ENCODE peak calls at places on chromosomes 13 and 19, in four cellular contexts. I is RPMI8226, C is dorsolateral prefrontal cortex, Y is GM12891. M is an unnamed sample.

GRCh38 chr19:5804516-5805464 is at the start of gene NRTN:
- DNase-seq in I (peak), C (no peak), Y (peak), M (no peak)

GRCh38 chr19:9151367-9151766 is 11.2 kb downstream of the ZNF317 start:
- DNase-seq in I (no peak), C (no peak), Y (no peak), M (no peak)

GRCh38 chr13:23325191-23325590 is 108.3 kb downstream of the SACS start:
- DNase-seq in I (no peak), C (no peak), Y (no peak), M (no peak)

GRCh38 chr13:57045816-57046691 is 94.7 kb upstream of the PRR20A start:
- DNase-seq in I (no peak), C (no peak), Y (no peak), M (no peak)

GRCh38 chr19:38184815-38185214 is 39.2 kb downstream of the DPF1 start:
- DNase-seq in I (no peak), C (no peak), Y (no peak), M (no peak)

GRCh38 chr13:32032780-32033179 is 1.2 kb downstream of the FRY start:
- DNase-seq in I (no peak), C (no peak), Y (no peak), M (no peak)

GRCh38 chr19:932647-933552 is 7.1 kb downstream of the ARID3A start:
- DNase-seq in I (no peak), C (no peak), Y (no peak), M (no peak)

GRCh38 chr13:44403720-44404063 is 30.1 kb downstream of the SERP2 start:
- DNase-seq in I (no peak), C (no peak), Y (no peak), M (no peak)

GRCh38 chr13:47800593-47800992 is 200.5 kb downstream of the SUCLA2 start:
- DNase-seq in I (no peak), C (no peak), Y (no peak), M (no peak)

GRCh38 chr19:28929026-28929425 is 283.9 kb downstream of the UQCRFS1 start:
- DNase-seq in I (no peak), C (no peak), Y (no peak), M (no peak)

GRCh38 chr19:48123907-48124675 is 13.5 kb upstream of the PLA2G4C start:
- DNase-seq in I (no peak), C (no peak), Y (no peak), M (no peak)

GRCh38 chr13:100173203-100173602 is 84.3 kb downstream of the PCCA start:
- DNase-seq in I (no peak), C (no peak), Y (no peak), M (no peak)

GRCh38 chr19:46602392-46603194 is 1.5 kb downstream of the CALM3 start:
- DNase-seq in I (no peak), C (no peak), Y (no peak), M (peak)

GRCh38 chr13:79861731-79862130 is 380.8 kb downstream of the NDFIP2 start:
- DNase-seq in I (no peak), C (no peak), Y (no peak), M (no peak)

GRCh38 chr13:35909837-35910236 is 221.3 kb downstream of the DCLK1 start:
- DNase-seq in I (no peak), C (no peak), Y (no peak), M (no peak)

GRCh38 chr13:52850396-52851152 is 2.1 kb upstream of the PCDH8 start:
- DNase-seq in I (peak), C (peak), Y (peak), M (peak)

GRCh38 chr19:38842439-38843174 is 7.2 kb downstream of the HNRNPL start:
- DNase-seq in I (no peak), C (no peak), Y (no peak), M (no peak)

GRCh38 chr13:70362820-70363219 is 254.6 kb upstream of the KLHL1 start:
- DNase-seq in I (no peak), C (no peak), Y (no peak), M (no peak)

GRCh38 chr13:39531646-39532045 is 71.3 kb downstream of the LHFPL6 start:
- DNase-seq in I (no peak), C (no peak), Y (no peak), M (no peak)

GRCh38 chr19:2678043-2678671 is 24.3 kb downstream of the GNG7 start:
- DNase-seq in I (peak), C (no peak), Y (peak), M (no peak)

GRCh38 chr19:1000591-1001537 is 645 bp downstream of the GRIN3B start:
- DNase-seq in I (no peak), C (no peak), Y (no peak), M (no peak)

GRCh38 chr13:71524245-71525002 is 342.6 kb downstream of the DACH1 start:
- DNase-seq in I (no peak), C (no peak), Y (no peak), M (no peak)